ENCODE peak calls at places on chromosome 21, in eight cellular contexts. A is CD4-positive, alpha-beta T cell; B is psoas muscle; E is GM13977; Y is type B pancreatic cell; L is cardiac fibroblast; X is neural progenitor cell; F is cardiac muscle cell. Q is an unnamed sample.

GRCh38 chr21:16587141-16587570 is 857.4 kb downstream of the USP25 start:
- DNase-seq in A (no peak), B (peak), E (no peak), Y (no peak), L (peak), X (no peak), F (no peak), Q (peak)

GRCh38 chr21:14356771-14357170 is 26.2 kb downstream of the HSPA13 start:
- DNase-seq in A (no peak), B (no peak), E (no peak), Y (no peak), L (peak), X (no peak), F (no peak), Q (no peak)

GRCh38 chr21:37712204-37712934 is 203.9 kb downstream of the KCNJ6 start:
- DNase-seq in A (no peak), B (peak), E (peak), Y (no peak), L (peak), X (peak), F (peak), Q (peak)

GRCh38 chr21:29261555-29262540 is 36.9 kb upstream of the BACH1 start:
- DNase-seq in A (no peak), B (no peak), E (no peak), Y (no peak), L (no peak), X (no peak), F (no peak), Q (peak)

GRCh38 chr21:15221799-15222386 is 157.1 kb upstream of the NRIP1 start:
- DNase-seq in A (no peak), B (peak), E (no peak), Y (no peak), L (peak), X (peak), F (peak), Q (peak)

GRCh38 chr21:35984654-35985366 is 75.5 kb downstream of the SETD4 start:
- DNase-seq in A (no peak), B (no peak), E (no peak), Y (no peak), L (no peak), X (no peak), F (no peak), Q (no peak)

GRCh38 chr21:14528815-14529214 is 17.3 kb downstream of the SAMSN1 start:
- DNase-seq in A (no peak), B (no peak), E (no peak), Y (no peak), L (no peak), X (no peak), F (no peak), Q (no peak)

GRCh38 chr21:14533555-14534400 is 12.3 kb downstream of the SAMSN1 start:
- DNase-seq in A (no peak), B (no peak), E (peak), Y (no peak), L (peak), X (no peak), F (no peak), Q (peak)

GRCh38 chr21:31273278-31273677 is 70.8 kb downstream of the TIAM1 start:
- DNase-seq in A (no peak), B (no peak), E (no peak), Y (no peak), L (no peak), X (no peak), F (no peak), Q (no peak)

GRCh38 chr21:31151682-31152081 is 113.4 kb upstream of the KRTAP19-8 start:
- DNase-seq in A (no peak), B (no peak), E (no peak), Y (no peak), L (no peak), X (no peak), F (no peak), Q (no peak)

GRCh38 chr21:36204980-36205379 is 48.4 kb downstream of the DOP1B start:
- DNase-seq in A (no peak), B (no peak), E (no peak), Y (no peak), L (no peak), X (no peak), F (no peak), Q (no peak)

GRCh38 chr21:36059823-36060158 is 535 bp downstream of the SETD4 start:
- DNase-seq in A (no peak), B (peak), E (no peak), Y (no peak), L (no peak), X (no peak), F (peak), Q (peak)

GRCh38 chr21:17900281-17900989 is 81.3 kb upstream of the C21orf91 start:
- DNase-seq in A (no peak), B (peak), E (no peak), Y (no peak), L (no peak), X (peak), F (no peak), Q (no peak)

GRCh38 chr21:43306391-43306790 is 120.5 kb downstream of the SIK1 start:
- DNase-seq in A (no peak), B (no peak), E (no peak), Y (no peak), L (no peak), X (no peak), F (no peak), Q (no peak)

GRCh38 chr21:41366522-41367151 is 4.8 kb downstream of the MX2 start:
- DNase-seq in A (no peak), B (peak), E (peak), Y (peak), L (peak), X (no peak), F (no peak), Q (no peak)
- TF ChIP-seq CTCF in A (no peak), B (no peak), E (no peak), Y (no peak), L (no peak), X (no peak), F (no peak), Q (no peak)

DNA sequence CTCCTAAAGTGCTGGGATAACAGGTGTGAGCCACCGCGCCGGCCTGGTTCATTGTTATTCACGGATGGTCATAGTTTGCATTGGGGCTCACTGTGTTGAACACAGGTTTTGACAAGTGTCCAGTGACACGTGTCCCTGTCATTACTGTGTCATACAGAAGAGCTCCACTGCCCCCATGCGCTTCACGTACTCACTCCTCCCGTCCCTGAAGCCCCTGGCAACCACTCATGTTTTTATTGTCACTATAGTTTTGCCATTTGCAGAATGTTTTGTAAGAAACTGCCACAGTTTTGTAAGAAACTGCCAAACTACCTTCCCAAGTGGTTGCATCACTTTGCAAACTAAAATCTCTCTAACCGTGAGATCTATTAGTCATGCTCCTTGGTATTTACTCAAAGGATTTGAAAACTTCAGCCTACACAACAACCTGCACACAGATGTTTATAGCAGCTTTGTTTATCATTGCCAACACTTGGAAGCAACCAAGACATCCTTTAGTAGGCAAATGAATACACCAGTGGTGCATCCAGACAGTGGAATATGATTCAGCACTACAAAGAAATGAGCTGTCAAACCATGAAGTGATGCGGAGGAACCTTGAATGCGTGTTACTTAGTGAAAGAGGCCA is 163.2 kb upstream of the COL6A1 start:
- DNase-seq in A (no peak), B (no peak), E (no peak), Y (no peak), L (peak), X (no peak), F (no peak), Q (peak)
- TF ChIP-seq CTCF in A (no peak), B (no peak), E (no peak), Y (no peak), L (no peak), X (no peak), F (no peak), Q (no peak)

GRCh38 chr21:42258885-42259407 is 40.0 kb downstream of the ABCG1 start:
- DNase-seq in A (no peak), B (no peak), E (no peak), Y (no peak), L (no peak), X (no peak), F (no peak), Q (no peak)
- TF ChIP-seq CTCF in A (peak), B (no peak), E (no peak), Y (peak), L (no peak), X (no peak), F (no peak), Q (peak)

DNA sequence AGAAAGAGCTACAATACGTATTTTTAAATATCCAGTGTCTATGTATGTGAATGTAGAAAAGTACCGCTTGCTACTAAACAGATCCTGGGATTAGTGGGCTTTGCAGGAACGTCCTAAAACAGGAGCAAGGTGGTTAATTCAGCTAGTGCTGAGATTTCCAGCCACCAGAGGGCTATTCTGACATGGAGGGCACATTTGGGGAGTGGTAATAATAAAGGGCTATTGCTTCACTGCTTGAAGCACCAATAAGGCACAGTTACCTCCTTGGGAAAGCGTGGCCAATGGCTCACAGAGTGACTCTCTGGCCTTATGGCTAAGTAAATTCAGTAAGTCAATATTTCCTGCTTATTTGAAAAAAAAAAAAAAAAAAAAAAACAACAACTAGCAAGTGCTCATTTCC is 152.4 kb downstream of the GABPA start:
- DNase-seq in A (no peak), B (no peak), E (no peak), Y (no peak), L (peak), X (peak), F (no peak), Q (no peak)
- TF ChIP-seq CTCF in A (no peak), B (no peak), E (no peak), Y (peak), L (peak), X (peak), F (no peak), Q (peak)

DNA sequence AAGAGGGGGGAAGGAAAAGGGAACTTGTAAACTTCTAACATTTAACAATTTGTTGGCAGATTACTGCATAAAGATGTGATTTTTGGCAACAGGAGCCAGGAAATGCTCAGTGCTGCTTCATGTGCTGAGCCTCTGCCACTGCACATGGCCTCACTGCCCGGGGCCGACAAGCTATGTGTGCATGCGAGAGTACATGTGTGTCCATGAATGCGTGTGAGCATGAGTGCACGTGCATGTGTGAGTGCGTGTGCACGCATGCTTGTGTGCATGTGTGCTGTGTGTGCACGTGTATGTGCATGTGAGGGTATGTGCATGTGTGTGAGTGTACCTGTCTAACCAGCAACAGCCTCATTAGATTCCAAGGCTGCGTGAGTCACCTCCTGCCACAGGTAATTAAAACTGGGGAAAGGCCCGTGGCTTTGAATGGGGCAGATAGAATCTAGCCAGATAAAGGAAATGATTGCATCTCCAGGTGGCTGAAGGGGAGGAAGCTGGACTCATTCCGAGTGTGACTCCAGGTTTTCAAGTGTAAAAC is 41.4 kb upstream of the TSPEAR start:
- DNase-seq in A (no peak), B (no peak), E (no peak), Y (no peak), L (peak), X (no peak), F (no peak), Q (peak)
- TF ChIP-seq CTCF in A (no peak), B (no peak), E (no peak), Y (no peak), L (peak), X (no peak), F (no peak), Q (peak)

DNA sequence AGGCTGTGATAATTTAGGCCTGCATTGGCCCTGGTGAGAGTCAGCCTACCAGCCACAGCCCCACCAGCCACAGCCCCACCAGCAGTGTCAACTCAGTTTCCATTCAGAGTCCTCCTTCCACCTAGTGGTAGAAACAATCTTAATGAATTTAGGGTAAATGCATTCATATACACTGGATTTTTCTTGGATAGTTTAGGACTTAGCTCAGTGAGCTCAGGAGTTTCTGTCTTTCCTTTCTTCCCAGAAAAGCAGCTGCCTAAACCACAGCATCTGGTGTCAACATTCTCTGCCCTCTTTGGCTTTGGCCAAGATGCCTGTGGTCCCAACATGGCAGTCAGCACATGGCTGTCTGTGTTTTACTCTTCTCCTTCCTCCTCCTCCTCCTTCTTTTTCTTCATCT is 94.0 kb downstream of the CLIC6 start:
- DNase-seq in A (no peak), B (no peak), E (no peak), Y (no peak), L (peak), X (no peak), F (no peak), Q (peak)
- TF ChIP-seq CTCF in A (no peak), B (no peak), E (no peak), Y (no peak), L (no peak), X (no peak), F (no peak), Q (peak)

GRCh38 chr21:34647552-34647951 is 21.2 kb upstream of the CLIC6 start:
- DNase-seq in A (no peak), B (no peak), E (no peak), Y (no peak), L (no peak), X (no peak), F (no peak), Q (no peak)
- TF ChIP-seq CTCF in A (no peak), B (no peak), E (no peak), Y (no peak), L (no peak), X (no peak), F (no peak), Q (no peak)

DNA sequence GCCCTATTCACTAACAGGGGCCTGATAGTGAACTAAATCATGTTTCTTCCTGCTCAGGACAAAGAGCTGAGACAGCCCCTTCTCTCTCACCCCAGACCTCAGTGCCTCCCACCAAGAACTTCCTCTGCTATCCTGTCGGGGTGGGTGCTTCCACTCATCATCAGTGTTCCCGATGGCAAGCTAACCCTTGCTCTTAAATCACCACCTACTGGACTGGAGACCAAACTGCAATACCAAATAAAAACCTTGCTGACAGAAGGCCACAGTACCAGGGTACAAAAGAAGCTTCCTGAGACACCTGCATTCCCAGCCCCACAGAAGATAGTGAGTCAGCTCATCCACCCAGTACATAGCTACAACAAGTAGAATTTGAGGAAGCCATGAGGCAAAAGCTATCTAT is 799.5 kb downstream of the LTN1 start:
- DNase-seq in A (no peak), B (no peak), E (no peak), Y (no peak), L (no peak), X (no peak), F (no peak), Q (no peak)
- TF ChIP-seq CTCF in A (no peak), B (no peak), E (no peak), Y (no peak), L (peak), X (peak), F (no peak), Q (peak)

GRCh38 chr21:32360401-32360981 is 32.3 kb downstream of the URB1 start:
- DNase-seq in A (no peak), B (no peak), E (no peak), Y (no peak), L (peak), X (no peak), F (no peak), Q (no peak)

GRCh38 chr21:32364801-32365200 is 28.0 kb downstream of the URB1 start:
- DNase-seq in A (no peak), B (no peak), E (no peak), Y (no peak), L (no peak), X (peak), F (no peak), Q (no peak)

GRCh38 chr21:32356874-32357395 is 35.9 kb downstream of the URB1 start:
- DNase-seq in A (no peak), B (no peak), E (no peak), Y (no peak), L (no peak), X (no peak), F (no peak), Q (no peak)

GRCh38 chr21:32364387-32364786 is 28.4 kb downstream of the URB1 start:
- DNase-seq in A (no peak), B (no peak), E (no peak), Y (no peak), L (no peak), X (peak), F (no peak), Q (no peak)

GRCh38 chr21:32359719-32360260 is 33.0 kb downstream of the URB1 start:
- DNase-seq in A (no peak), B (no peak), E (no peak), Y (no peak), L (no peak), X (no peak), F (no peak), Q (peak)
- TF ChIP-seq CTCF in A (no peak), B (no peak), E (peak), Y (no peak), L (peak), X (no peak), F (peak), Q (peak)

GRCh38 chr21:34545079-34545884 is 33.3 kb upstream of the KCNE1 start:
- DNase-seq in A (no peak), B (no peak), E (peak), Y (no peak), L (peak), X (peak), F (peak), Q (peak)
- TF ChIP-seq CTCF in A (no peak), B (no peak), E (no peak), Y (no peak), L (no peak), X (no peak), F (no peak), Q (no peak)

Q was measured in HFFc6.